ENCODE peak calls at places on chromosomes 6 and 20, in five cellular contexts. N, T, H, Y and A are unnamed samples.

GRCh38 chr20:22795897-22796296 is 211.5 kb upstream of the FOXA2 start:
- ATAC-seq in N (no peak), T (peak; percentile 92), H (peak; percentile 56), Y (peak; percentile 85), A (peak; percentile 85)

GRCh38 chr20:17648782-17649730 is 33.0 kb downstream of the RRBP1 start:
- ATAC-seq in N (peak; percentile 67), T (peak; percentile 51), H (peak; percentile 13), Y (peak; percentile 39), A (no peak)

GRCh38 chr6:130377911-130378310 is 12.1 kb downstream of the TMEM200A start:
- ATAC-seq in N (no peak), T (no peak), H (peak; percentile 73), Y (no peak), A (no peak)

GRCh38 chr6:90326404-90327057 is 29.9 kb upstream of the BACH2 start:
- ATAC-seq in N (no peak), T (no peak), H (no peak), Y (no peak), A (no peak)

GRCh38 chr20:19819149-19819548 is 61.1 kb downstream of the RIN2 start:
- ATAC-seq in N (no peak), T (no peak), H (peak; percentile 58), Y (no peak), A (no peak)

GRCh38 chr20:49230575-49231211 is 11.5 kb downstream of the DDX27 start:
- ATAC-seq in N (no peak), T (no peak), H (no peak), Y (peak; percentile 73), A (peak; percentile 53)

GRCh38 chr20:40757087-40757486 is 68.1 kb upstream of the MAFB start:
- ATAC-seq in N (no peak), T (no peak), H (no peak), Y (no peak), A (no peak)

GRCh38 chr20:9476637-9477036 is 37.8 kb upstream of the LAMP5 start:
- ATAC-seq in N (no peak), T (no peak), H (no peak), Y (no peak), A (no peak)

GRCh38 chr6:100464910-100465700 is at the start of gene SIM1:
- ATAC-seq in N (no peak), T (no peak), H (no peak), Y (peak; percentile 76), A (peak; percentile 52)

GRCh38 chr20:61874421-61875068 is 191.1 kb downstream of the TAF4 start:
- ATAC-seq in N (peak; percentile 86), T (peak; percentile 26), H (peak; percentile 70), Y (peak; percentile 6), A (no peak)

GRCh38 chr6:73511796-73512195 is 9.0 kb downstream of the EEF1A1 start:
- ATAC-seq in N (no peak), T (peak; percentile 22), H (peak; percentile 12), Y (no peak), A (no peak)

GRCh38 chr6:29813809-29814208 is 13.8 kb upstream of the HLA-G start:
- ATAC-seq in N (peak; percentile 85), T (peak; percentile 46), H (peak; percentile 80), Y (peak; percentile 28), A (no peak)

GRCh38 chr6:159119835-159120234 is 49.4 kb upstream of the FNDC1 start:
- ATAC-seq in N (no peak), T (no peak), H (no peak), Y (peak; percentile 46), A (peak; percentile 47)

GRCh38 chr6:54802775-54803631 is 43.6 kb upstream of the FAM83B start:
- ATAC-seq in N (no peak), T (no peak), H (no peak), Y (no peak), A (no peak)

GRCh38 chr6:125747589-125748533 is 1.6 kb upstream of the HEY2 start:
- ATAC-seq in N (peak; percentile 17), T (peak; percentile 28), H (peak; percentile 54), Y (peak; percentile 22), A (no peak)

GRCh38 chr6:133225560-133225959 is 15.6 kb upstream of the EYA4 start:
- ATAC-seq in N (no peak), T (no peak), H (no peak), Y (no peak), A (no peak)

GRCh38 chr20:18316166-18316565 is 27.8 kb downstream of the ZNF133 start:
- ATAC-seq in N (no peak), T (no peak), H (peak; percentile 45), Y (no peak), A (no peak)

GRCh38 chr20:1707588-1708449 is 50.2 kb upstream of the SIRPG start:
- ATAC-seq in N (peak; percentile 68), T (no peak), H (no peak), Y (no peak), A (no peak)

GRCh38 chr20:1420066-1420465 is 27.2 kb upstream of the FKBP1A start:
- ATAC-seq in N (no peak), T (no peak), H (no peak), Y (no peak), A (no peak)

GRCh38 chr6:49923826-49924225 is 40.1 kb downstream of the DEFB114 start:
- ATAC-seq in N (peak; percentile 95), T (no peak), H (peak; percentile 40), Y (no peak), A (no peak)

GRCh38 chr6:3077430-3077829 is 9.1 kb downstream of the RIPK1 start:
- ATAC-seq in N (no peak), T (no peak), H (no peak), Y (no peak), A (no peak)

GRCh38 chr20:49431345-49431744 is 51.1 kb downstream of the KCNB1 start:
- ATAC-seq in N (no peak), T (no peak), H (no peak), Y (no peak), A (no peak)

GRCh38 chr6:43193929-43194328 is 11.9 kb downstream of the CUL9 start:
- ATAC-seq in N (no peak), T (no peak), H (no peak), Y (no peak), A (no peak)

GRCh38 chr6:162706236-162706635 is 21.3 kb downstream of the PRKN start:
- ATAC-seq in N (no peak), T (no peak), H (no peak), Y (peak; percentile 76), A (peak; percentile 78)

GRCh38 chr6:4134841-4135664 is at the start of gene ECI2:
- ATAC-seq in N (peak; percentile 84), T (peak; percentile 84), H (peak; percentile 84), Y (peak; percentile 72), A (peak; percentile 73)

GRCh38 chr6:5979650-5980427 is 26.9 kb downstream of the NRN1 start:
- ATAC-seq in N (no peak), T (no peak), H (no peak), Y (peak; percentile 91), A (peak; percentile 91)

GRCh38 chr6:3231213-3232016 is 4.0 kb upstream of the TUBB2B start:
- ATAC-seq in N (no peak), T (peak; percentile 81), H (peak; percentile 77), Y (peak; percentile 79), A (peak; percentile 85)

DNA sequence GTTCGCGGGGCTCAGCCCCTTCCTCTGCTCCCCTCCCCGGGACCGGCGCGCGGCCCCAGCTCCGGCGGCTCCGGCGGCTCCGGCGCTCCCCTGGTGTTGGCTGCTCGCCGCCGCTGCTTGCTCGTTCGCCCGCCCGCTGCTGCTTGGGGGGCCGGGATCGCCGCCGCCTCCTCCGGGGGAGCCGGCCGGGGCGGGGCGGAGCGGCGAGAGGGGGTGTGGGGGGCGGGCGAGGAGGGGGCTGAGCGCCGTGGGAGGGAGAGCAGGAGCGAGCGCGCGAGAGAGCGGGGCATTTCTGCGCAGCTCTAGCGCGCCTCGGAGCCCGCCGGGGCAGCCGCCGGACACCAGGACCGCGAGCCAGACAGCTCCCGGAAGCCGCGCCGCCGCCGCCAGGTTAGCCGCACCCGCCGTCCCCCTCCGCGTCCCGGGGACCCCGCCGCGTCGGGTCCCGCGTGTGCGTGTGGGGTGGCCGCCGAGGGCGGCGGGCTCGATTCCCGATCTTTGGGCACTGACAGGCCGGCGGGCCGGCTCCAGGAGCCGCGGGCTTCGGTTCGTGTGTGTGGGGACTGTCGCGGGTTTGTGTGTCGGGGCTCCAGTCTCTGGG is 62.0 kb upstream of the EPB41L1 start:
- ATAC-seq in N (peak; percentile 86), T (peak; percentile 60), H (peak; percentile 85), Y (peak; percentile 73), A (peak; percentile 44)
- H3K27ac ChIP-seq in N (no peak overlapping the region), T (peak overlapping the region; percentile 95), H (no peak overlapping the region), Y (peak overlapping the region; percentile 72), A (no peak overlapping the region)

GRCh38 chr6:34665019-34665418 is 31.5 kb downstream of the ILRUN start:
- ATAC-seq in N (peak; percentile 13), T (no peak), H (no peak), Y (no peak), A (no peak)
- H3K4me3 ChIP-seq in N (no peak overlapping the region), T (no peak overlapping the region), H (no peak overlapping the region), Y (no peak overlapping the region), A (no peak overlapping the region)

DNA sequence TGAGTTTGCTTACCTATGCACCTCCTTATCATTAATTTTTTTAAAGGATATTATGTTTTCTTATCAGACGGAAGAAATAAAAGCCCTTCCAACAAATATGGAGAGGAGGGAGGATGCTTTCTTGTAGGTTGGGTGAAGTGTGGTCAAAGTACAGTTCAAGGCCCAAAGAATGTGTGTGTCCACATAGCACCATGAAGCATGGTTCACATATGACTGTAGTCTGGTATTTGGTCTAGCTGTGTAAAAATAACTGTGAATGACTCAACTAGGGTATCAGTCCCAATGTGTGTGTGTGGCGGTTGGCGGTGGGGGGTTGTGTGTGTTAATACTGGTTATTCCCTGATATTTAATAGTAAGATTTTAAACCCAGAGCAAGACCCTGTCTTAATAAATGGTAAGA is 212.7 kb downstream of the TMEM242 start:
- ATAC-seq in N (no peak), T (no peak), H (peak; percentile 47), Y (no peak), A (no peak)
- TF ChIP-seq EP300 in N (no peak), T (no peak), H (no peak), Y (no peak), A (no peak)

GRCh38 chr20:25045343-25045712 is 12.6 kb downstream of the ACSS1 start:
- ATAC-seq in N (no peak), T (no peak), H (no peak), Y (no peak), A (no peak)

GRCh38 chr20:25043499-25044260 is 14.3 kb downstream of the ACSS1 start:
- ATAC-seq in N (no peak), T (no peak), H (no peak), Y (no peak), A (no peak)

GRCh38 chr20:25044261-25044560 is 13.7 kb downstream of the ACSS1 start:
- ATAC-seq in N (no peak), T (no peak), H (no peak), Y (no peak), A (no peak)

GRCh38 chr20:25046181-25046641 is 11.7 kb downstream of the ACSS1 start:
- ATAC-seq in N (no peak), T (no peak), H (peak; percentile 90), Y (no peak), A (no peak)

DNA sequence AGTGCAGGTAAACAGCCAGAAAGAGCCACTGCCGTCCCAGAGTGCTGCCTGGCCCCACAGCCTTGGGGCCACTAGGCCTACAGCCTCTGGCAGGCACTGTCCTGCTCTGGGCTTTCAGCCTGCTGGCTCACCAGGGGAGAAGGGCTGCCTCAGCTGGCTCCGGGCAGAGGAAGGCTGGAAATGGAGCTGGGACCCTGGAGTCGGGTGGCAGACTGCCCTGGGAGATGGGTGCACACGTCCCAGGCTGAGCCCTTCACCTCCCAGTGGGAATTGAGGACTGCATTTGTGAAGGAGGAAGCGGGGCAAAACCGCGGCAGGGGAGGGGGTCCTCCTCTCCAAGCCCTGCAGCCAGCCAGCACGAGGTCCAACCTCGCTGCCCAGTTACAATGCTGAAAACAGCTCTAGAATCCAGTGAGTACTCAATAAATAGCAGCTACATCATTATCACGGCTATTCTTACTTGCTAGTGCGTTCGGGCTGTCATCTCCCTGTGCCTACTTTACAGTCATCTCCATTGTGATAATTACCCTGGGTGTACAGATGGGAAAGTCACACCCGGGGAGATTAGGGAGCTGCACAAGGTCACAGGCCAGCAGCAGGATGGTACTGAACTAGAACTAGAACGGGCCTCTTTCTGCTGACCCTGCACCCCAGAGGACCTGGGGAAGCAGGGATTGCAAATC is 13.1 kb downstream of the ACSS1 start:
- ATAC-seq in N (no peak), T (no peak), H (peak; percentile 5), Y (no peak), A (no peak)
- H3K27ac ChIP-seq in N (no peak overlapping the region), T (no peak overlapping the region), H (no peak overlapping the region), Y (no peak overlapping the region), A (peak overlapping the region; percentile 92)